ENCODE peak calls at places on chromosomes 16 and 17, in seven cellular contexts. D, K, R, I, Z, M and J are unnamed samples.

GRCh38 chr17:68320311-68320865 is 29.1 kb downstream of the ARSG start:
- DNase-seq in Z (peak; percentile 75), D (no peak), K (no peak), I (no peak), R (no peak), M (no peak), J (no peak)

GRCh38 chr16:17375388-17376304 is 95.1 kb downstream of the XYLT1 start:
- DNase-seq in Z (no peak), I (no peak), M (no peak), R (no peak), D (no peak), K (no peak), J (no peak)

GRCh38 chr17:36942031-36942599 is 4.8 kb downstream of the LHX1 start:
- DNase-seq in R (no peak), K (no peak), Z (peak; percentile 85), D (no peak), I (no peak), M (no peak), J (no peak)

GRCh38 chr17:43832168-43832975 is 574 bp downstream of the MPP3 start:
- DNase-seq in R (peak; percentile 42), Z (peak; percentile 84), K (no peak), D (peak; percentile 35), I (no peak), M (no peak), J (no peak)

GRCh38 chr16:622920-623280 is 7.9 kb upstream of the WFIKKN1 start:
- DNase-seq in I (no peak), R (no peak), D (no peak), Z (no peak), K (no peak), M (no peak), J (no peak)

GRCh38 chr16:15038689-15039088 is 17.2 kb downstream of the NTAN1 start:
- DNase-seq in I (no peak), R (no peak), M (no peak), D (no peak), Z (no peak), K (no peak), J (no peak)

GRCh38 chr16:69187891-69188451 is 1.0 kb downstream of the SNTB2 start:
- DNase-seq in K (peak; percentile 34), D (peak; percentile 10), M (no peak), I (peak; percentile 31), Z (peak; percentile 73), R (peak; percentile 30), J (peak; percentile 23)

GRCh38 chr17:31320791-31321190 is 631 bp downstream of the EVI2A start:
- DNase-seq in K (no peak), I (no peak), Z (no peak), M (no peak), D (no peak), R (no peak), J (no peak)

GRCh38 chr16:85491798-85492616 is 121.1 kb upstream of the GSE1 start:
- DNase-seq in R (no peak), Z (peak; percentile 71), I (no peak), M (peak; percentile 38), D (no peak), K (no peak), J (no peak)

GRCh38 chr17:82838386-82839063 is 1.3 kb downstream of the ZNF750 start:
- DNase-seq in Z (peak; percentile 45), K (no peak), I (no peak), M (no peak), D (no peak), R (no peak), J (no peak)

GRCh38 chr17:27496005-27496404 is 39.8 kb downstream of the KSR1 start:
- DNase-seq in I (no peak), D (no peak), K (no peak), R (no peak), M (no peak), Z (no peak), J (no peak)

GRCh38 chr16:30721167-30721566 is 22.2 kb downstream of the SRCAP start:
- DNase-seq in I (no peak), Z (no peak), R (no peak), K (no peak), D (no peak), M (no peak), J (no peak)

GRCh38 chr17:74519951-74520553 is 11.2 kb downstream of the CD300LB start:
- DNase-seq in K (no peak), R (no peak), D (no peak), Z (no peak), M (no peak), I (no peak), J (no peak)

GRCh38 chr17:58371300-58371950 is 19.4 kb upstream of the SUPT4H1 start:
- DNase-seq in I (no peak), D (no peak), K (no peak), R (no peak), Z (no peak), M (no peak), J (no peak)

GRCh38 chr16:72856797-72857196 is 191.1 kb downstream of the ZFHX3 start:
- DNase-seq in M (no peak), I (no peak), K (no peak), D (no peak), Z (peak; percentile 82), R (no peak), J (no peak)

GRCh38 chr16:27920391-27920891 is 143.1 kb downstream of the GSG1L start:
- DNase-seq in I (no peak), K (no peak), D (peak; percentile 29), Z (peak; percentile 91), R (peak; percentile 38), M (peak; percentile 21), J (no peak)

GRCh38 chr16:4529085-4530060 is 9.2 kb downstream of the CDIP1 start:
- DNase-seq in R (no peak), I (no peak), Z (peak; percentile 86), M (no peak), D (no peak), K (no peak), J (no peak)

GRCh38 chr17:3917391-3917931 is 1.2 kb upstream of the P2RX1 start:
- DNase-seq in K (no peak), Z (no peak), D (no peak), R (no peak), M (no peak), I (no peak), J (no peak)

GRCh38 chr17:61746248-61746985 is 116.9 kb downstream of the BRIP1 start:
- DNase-seq in M (no peak), K (no peak), R (no peak), I (no peak), Z (no peak), D (no peak), J (no peak)

GRCh38 chr16:88356124-88356726 is 26.5 kb upstream of the ZNF469 start:
- DNase-seq in Z (no peak), R (no peak), M (no peak), D (no peak), I (no peak), K (no peak), J (no peak)

GRCh38 chr17:39237586-39237985 is 11.8 kb upstream of the STAC2 start:
- DNase-seq in D (no peak), Z (no peak), I (no peak), R (no peak), M (no peak), K (no peak), J (no peak)

GRCh38 chr16:4110680-4111079 is 5.6 kb downstream of the ADCY9 start:
- DNase-seq in M (no peak), D (no peak), Z (no peak), R (no peak), K (no peak), I (no peak), J (no peak)

GRCh38 chr17:21742326-21742725 is 50.0 kb downstream of the KCNJ18 start:
- DNase-seq in D (no peak), M (no peak), K (no peak), Z (no peak), I (no peak), R (no peak), J (no peak)

GRCh38 chr17:2094891-2095535 is 40.1 kb downstream of the HIC1 start:
- DNase-seq in R (no peak), Z (peak; percentile 80), M (peak; percentile 54), D (no peak), K (no peak), I (no peak), J (no peak)

GRCh38 chr16:70778901-70779309 is 22.1 kb downstream of the VAC14 start:
- DNase-seq in R (peak; percentile 57), Z (peak; percentile 92), D (no peak), I (no peak), K (no peak), M (peak; percentile 7), J (no peak)

GRCh38 chr16:88421301-88421700 is 31.8 kb upstream of the ZFPM1 start:
- DNase-seq in Z (no peak), D (no peak), K (no peak), M (no peak), I (no peak), R (no peak), J (no peak)

GRCh38 chr16:72739577-72739976 is 308.4 kb downstream of the ZFHX3 start:
- DNase-seq in I (no peak), M (no peak), K (no peak), D (no peak), Z (no peak), R (no peak), J (no peak)

GRCh38 chr17:65023791-65024190 is 32.7 kb downstream of the GNA13 start:
- DNase-seq in M (no peak), K (no peak), Z (no peak), D (no peak), R (no peak), I (no peak), J (no peak)